ENCODE peak calls at places on chromosomes 1 and 21, in ten cellular contexts. L is central memory CD4-positive, alpha-beta T cell; O is Calu3; T is activated CD4-positive, alpha-beta T cell treated with anti-CD3 and anti-CD28 coated beads for 36 hours; I is iPS DF 19.7; G is stimulated activated CD8-positive, alpha-beta memory T cell treated with anti-CD3 and anti-CD28 coated beads, Interleukin-15, amount 100 ng/mL, for 4 hours; Z is psoas muscle; F is cardiac muscle cell; K is GDM1; E is Daoy. U is an unnamed sample.

GRCh38 chr1:170734412-170735175 is 70.7 kb downstream of the PRRX1 start:
- DNase-seq in E (peak; percentile 21), F (no peak), L (no peak), K (no peak), T (no peak), I (no peak), G (no peak), Z (no peak), O (no peak), U (peak; percentile 18)

GRCh38 chr1:30911061-30911954 is 2.8 kb upstream of the SDC3 start:
- DNase-seq in K (peak; percentile 21), E (peak; percentile 90), O (peak; percentile 86), Z (peak; percentile 89), I (peak; percentile 56), F (peak; percentile 91), G (no peak), T (peak; percentile 82), L (no peak), U (peak; percentile 75)

GRCh38 chr1:19326748-19327065 is 14.6 kb downstream of the SLC66A1 start:
- DNase-seq in Z (no peak), G (no peak), F (no peak), O (no peak), E (no peak), I (no peak), T (no peak), K (no peak), L (no peak), U (no peak)

GRCh38 chr1:170698711-170699275 is 34.9 kb downstream of the PRRX1 start:
- DNase-seq in T (no peak), O (no peak), K (no peak), F (peak; percentile 85), I (no peak), L (no peak), G (no peak), Z (no peak), E (no peak), U (no peak)

GRCh38 chr1:18191868-18192155 is 84.2 kb downstream of the IGSF21 start:
- DNase-seq in I (no peak), G (no peak), L (no peak), K (no peak), Z (no peak), E (no peak), O (no peak), T (no peak), F (no peak), U (no peak)

GRCh38 chr1:153534933-153535663 is 693 bp downstream of the S100A6 start:
- DNase-seq in F (peak; percentile 37), E (peak; percentile 70), G (no peak), I (no peak), Z (peak; percentile 72), K (no peak), T (peak; percentile 72), L (no peak), O (peak; percentile 71), U (peak; percentile 62)

GRCh38 chr1:85615536-85615935 is 35.0 kb downstream of the CCN1 start:
- DNase-seq in E (no peak), F (peak; percentile 58), G (no peak), Z (no peak), L (no peak), O (no peak), K (no peak), T (no peak), I (no peak), U (no peak)

GRCh38 chr1:39896909-39897685 is 4.6 kb downstream of the MYCL start:
- DNase-seq in E (no peak), K (no peak), O (no peak), F (peak; percentile 52), I (no peak), Z (no peak), T (no peak), G (no peak), L (no peak), U (peak; percentile 68)

GRCh38 chr1:17618558-17619247 is 79.2 kb downstream of the ARHGEF10L start:
- DNase-seq in Z (no peak), K (no peak), E (no peak), O (no peak), T (no peak), I (no peak), G (no peak), L (no peak), F (no peak), U (no peak)

GRCh38 chr1:73327180-73327793 is 870.7 kb downstream of the LRRIQ3 start:
- DNase-seq in Z (no peak), E (no peak), O (no peak), F (no peak), T (no peak), G (no peak), L (no peak), K (no peak), I (no peak), U (no peak)

GRCh38 chr1:185035258-185035657 is 10.1 kb upstream of the RNF2 start:
- DNase-seq in O (no peak), Z (no peak), I (no peak), F (no peak), L (no peak), K (no peak), E (no peak), G (no peak), T (no peak), U (no peak)

GRCh38 chr1:155107309-155108283 is 20.1 kb upstream of the EFNA1 start:
- DNase-seq in E (no peak), Z (no peak), O (no peak), K (no peak), F (no peak), L (no peak), I (no peak), T (no peak), G (no peak), U (no peak)

GRCh38 chr1:111205724-111206070 is 5.3 kb upstream of the DENND2D start:
- DNase-seq in O (no peak), K (no peak), L (no peak), Z (no peak), G (no peak), I (no peak), F (no peak), E (no peak), T (no peak), U (no peak)

GRCh38 chr1:52955129-52955970 is 28.3 kb downstream of the SCP2 start:
- DNase-seq in E (peak; percentile 81), L (no peak), K (no peak), O (peak; percentile 28), G (no peak), I (no peak), T (no peak), Z (no peak), F (peak; percentile 88), U (peak; percentile 47)

GRCh38 chr21:33434770-33435360 is 31.7 kb downstream of the IFNGR2 start:
- DNase-seq in Z (no peak), O (peak; percentile 19), T (peak; percentile 53), L (no peak), K (no peak), F (peak; percentile 90), G (no peak), E (peak; percentile 74), I (no peak), U (peak; percentile 93)

GRCh38 chr21:17454315-17455027 is 58.4 kb upstream of the CXADR start:
- DNase-seq in I (peak; percentile 57), G (no peak), Z (peak; percentile 40), F (peak; percentile 77), O (no peak), T (peak; percentile 69), K (no peak), E (peak; percentile 95), L (peak; percentile 2), U (peak; percentile 98)

GRCh38 chr1:162151900-162152829 is 82.7 kb downstream of the NOS1AP start:
- DNase-seq in Z (no peak), O (no peak), T (peak; percentile 9), E (no peak), I (no peak), K (no peak), G (no peak), L (peak; percentile 7), F (peak; percentile 98), U (no peak)

GRCh38 chr1:242025681-242026080 is 26.8 kb upstream of the MAP1LC3C start:
- DNase-seq in Z (no peak), L (no peak), O (no peak), I (no peak), G (no peak), F (no peak), E (no peak), K (no peak), T (no peak), U (no peak)

GRCh38 chr1:24980836-24981631 is 51.0 kb upstream of the RUNX3 start:
- DNase-seq in L (no peak), K (no peak), Z (no peak), O (no peak), F (no peak), I (no peak), T (peak; percentile 45), E (no peak), G (no peak), U (no peak)

GRCh38 chr1:113641396-113641795 is 117.9 kb downstream of the PHTF1 start:
- DNase-seq in O (no peak), F (no peak), E (no peak), Z (no peak), K (no peak), G (no peak), T (no peak), L (no peak), I (no peak), U (no peak)

GRCh38 chr1:13751985-13752384 is 52.0 kb downstream of the PRDM2 start:
- DNase-seq in T (no peak), E (no peak), Z (no peak), L (no peak), K (no peak), F (no peak), O (no peak), I (no peak), G (no peak), U (no peak)

GRCh38 chr1:156154317-156154749 is 948 bp downstream of the SEMA4A start:
- DNase-seq in K (peak; percentile 54), O (no peak), G (no peak), E (no peak), I (no peak), F (no peak), L (no peak), Z (no peak), T (peak; percentile 85), U (no peak)

GRCh38 chr1:110677526-110677925 is 2.8 kb upstream of the KCNA3 start:
- DNase-seq in T (no peak), K (no peak), E (no peak), Z (no peak), F (no peak), L (no peak), O (no peak), I (no peak), G (no peak), U (no peak)